ENCODE peak calls at places on chromosomes 12 and 14, in ten cellular contexts. One of them, this sample, is unnamed.

GRCh38 chr12:80632835-80633234 is 74.6 kb upstream of the MYF6 start:
- ATAC-seq in activated T-cell treated with anti-CD3 and anti-CD28 coated beads, Interleukin-2, amount 50 U/mL, for 72 hours: no peak
- ATAC-seq in Right ventricle myocardium superior: no peak
- ATAC-seq in lower lobe of right lung: peak
- ATAC-seq in pancreas: peak
- ATAC-seq in activated naive CD4-positive, alpha-beta T cell treated with anti-CD3 and anti-CD28 coated beads, Interleukin-2, amount 50 U/mL, for 72 hours: no peak
- ATAC-seq in activated CD8-positive, alpha-beta memory T cell treated with anti-CD3 and anti-CD28 coated beads, Interleukin-2, amount 10 ng/mL, durations not matched to agents 7 days and 5 days: no peak
- ATAC-seq in naive thymus-derived CD8-positive, alpha-beta T cell: no peak
- ATAC-seq in esophagus mucosa: no peak
- ATAC-seq in activated B cell treated with CpG ODN at 0.5 μM for 24 hours: no peak
- ATAC-seq in this sample: no peak

GRCh38 chr14:100857196-100857922 is 31.4 kb downstream of the MEG3 start:
- ATAC-seq in esophagus mucosa: no peak
- ATAC-seq in naive thymus-derived CD8-positive, alpha-beta T cell: no peak
- ATAC-seq in Right ventricle myocardium superior: no peak
- ATAC-seq in activated CD8-positive, alpha-beta memory T cell treated with anti-CD3 and anti-CD28 coated beads, Interleukin-2, amount 10 ng/mL, durations not matched to agents 7 days and 5 days: no peak
- ATAC-seq in lower lobe of right lung: no peak
- ATAC-seq in activated naive CD4-positive, alpha-beta T cell treated with anti-CD3 and anti-CD28 coated beads, Interleukin-2, amount 50 U/mL, for 72 hours: no peak
- ATAC-seq in activated B cell treated with CpG ODN at 0.5 μM for 24 hours: no peak
- ATAC-seq in activated T-cell treated with anti-CD3 and anti-CD28 coated beads, Interleukin-2, amount 50 U/mL, for 72 hours: no peak
- ATAC-seq in pancreas: peak
- ATAC-seq in this sample: no peak

GRCh38 chr12:10130042-10130441 is at the start of gene CLEC7A:
- ATAC-seq in esophagus mucosa: peak
- ATAC-seq in naive thymus-derived CD8-positive, alpha-beta T cell: peak
- ATAC-seq in activated CD8-positive, alpha-beta memory T cell treated with anti-CD3 and anti-CD28 coated beads, Interleukin-2, amount 10 ng/mL, durations not matched to agents 7 days and 5 days: peak
- ATAC-seq in activated naive CD4-positive, alpha-beta T cell treated with anti-CD3 and anti-CD28 coated beads, Interleukin-2, amount 50 U/mL, for 72 hours: peak
- ATAC-seq in lower lobe of right lung: peak
- ATAC-seq in pancreas: peak
- ATAC-seq in activated B cell treated with CpG ODN at 0.5 μM for 24 hours: peak
- ATAC-seq in Right ventricle myocardium superior: peak
- ATAC-seq in activated T-cell treated with anti-CD3 and anti-CD28 coated beads, Interleukin-2, amount 50 U/mL, for 72 hours: peak
- ATAC-seq in this sample: no peak

GRCh38 chr12:93894391-93895095 is 217.4 kb downstream of the CRADD start:
- ATAC-seq in naive thymus-derived CD8-positive, alpha-beta T cell: no peak
- ATAC-seq in activated CD8-positive, alpha-beta memory T cell treated with anti-CD3 and anti-CD28 coated beads, Interleukin-2, amount 10 ng/mL, durations not matched to agents 7 days and 5 days: no peak
- ATAC-seq in activated T-cell treated with anti-CD3 and anti-CD28 coated beads, Interleukin-2, amount 50 U/mL, for 72 hours: no peak
- ATAC-seq in esophagus mucosa: peak
- ATAC-seq in activated B cell treated with CpG ODN at 0.5 μM for 24 hours: no peak
- ATAC-seq in lower lobe of right lung: peak
- ATAC-seq in Right ventricle myocardium superior: peak
- ATAC-seq in pancreas: peak
- ATAC-seq in activated naive CD4-positive, alpha-beta T cell treated with anti-CD3 and anti-CD28 coated beads, Interleukin-2, amount 50 U/mL, for 72 hours: no peak
- ATAC-seq in this sample: peak

GRCh38 chr14:69133206-69134125 is 19.5 kb downstream of the DCAF5 start:
- ATAC-seq in activated naive CD4-positive, alpha-beta T cell treated with anti-CD3 and anti-CD28 coated beads, Interleukin-2, amount 50 U/mL, for 72 hours: peak
- ATAC-seq in pancreas: peak
- ATAC-seq in naive thymus-derived CD8-positive, alpha-beta T cell: no peak
- ATAC-seq in lower lobe of right lung: peak
- ATAC-seq in activated CD8-positive, alpha-beta memory T cell treated with anti-CD3 and anti-CD28 coated beads, Interleukin-2, amount 10 ng/mL, durations not matched to agents 7 days and 5 days: no peak
- ATAC-seq in activated T-cell treated with anti-CD3 and anti-CD28 coated beads, Interleukin-2, amount 50 U/mL, for 72 hours: peak
- ATAC-seq in Right ventricle myocardium superior: peak
- ATAC-seq in activated B cell treated with CpG ODN at 0.5 μM for 24 hours: no peak
- ATAC-seq in esophagus mucosa: peak
- ATAC-seq in this sample: no peak

GRCh38 chr14:71289536-71289935 is 382.3 kb downstream of the PCNX1 start:
- ATAC-seq in lower lobe of right lung: no peak
- ATAC-seq in activated B cell treated with CpG ODN at 0.5 μM for 24 hours: peak
- ATAC-seq in naive thymus-derived CD8-positive, alpha-beta T cell: no peak
- ATAC-seq in esophagus mucosa: peak
- ATAC-seq in activated naive CD4-positive, alpha-beta T cell treated with anti-CD3 and anti-CD28 coated beads, Interleukin-2, amount 50 U/mL, for 72 hours: no peak
- ATAC-seq in activated T-cell treated with anti-CD3 and anti-CD28 coated beads, Interleukin-2, amount 50 U/mL, for 72 hours: peak
- ATAC-seq in activated CD8-positive, alpha-beta memory T cell treated with anti-CD3 and anti-CD28 coated beads, Interleukin-2, amount 10 ng/mL, durations not matched to agents 7 days and 5 days: peak
- ATAC-seq in pancreas: no peak
- ATAC-seq in Right ventricle myocardium superior: no peak
- ATAC-seq in this sample: no peak

GRCh38 chr14:77045570-77045890 is 17.0 kb upstream of the IRF2BPL start:
- ATAC-seq in activated CD8-positive, alpha-beta memory T cell treated with anti-CD3 and anti-CD28 coated beads, Interleukin-2, amount 10 ng/mL, durations not matched to agents 7 days and 5 days: no peak
- ATAC-seq in Right ventricle myocardium superior: peak
- ATAC-seq in activated naive CD4-positive, alpha-beta T cell treated with anti-CD3 and anti-CD28 coated beads, Interleukin-2, amount 50 U/mL, for 72 hours: no peak
- ATAC-seq in esophagus mucosa: peak
- ATAC-seq in lower lobe of right lung: peak
- ATAC-seq in naive thymus-derived CD8-positive, alpha-beta T cell: no peak
- ATAC-seq in activated B cell treated with CpG ODN at 0.5 μM for 24 hours: no peak
- ATAC-seq in pancreas: peak
- ATAC-seq in activated T-cell treated with anti-CD3 and anti-CD28 coated beads, Interleukin-2, amount 50 U/mL, for 72 hours: no peak
- ATAC-seq in this sample: no peak

GRCh38 chr14:68911594-68912227 is 67.4 kb downstream of the ACTN1 start:
- ATAC-seq in naive thymus-derived CD8-positive, alpha-beta T cell: peak
- ATAC-seq in Right ventricle myocardium superior: peak
- ATAC-seq in activated CD8-positive, alpha-beta memory T cell treated with anti-CD3 and anti-CD28 coated beads, Interleukin-2, amount 10 ng/mL, durations not matched to agents 7 days and 5 days: peak
- ATAC-seq in activated naive CD4-positive, alpha-beta T cell treated with anti-CD3 and anti-CD28 coated beads, Interleukin-2, amount 50 U/mL, for 72 hours: peak
- ATAC-seq in activated T-cell treated with anti-CD3 and anti-CD28 coated beads, Interleukin-2, amount 50 U/mL, for 72 hours: peak
- ATAC-seq in pancreas: peak
- ATAC-seq in activated B cell treated with CpG ODN at 0.5 μM for 24 hours: peak
- ATAC-seq in esophagus mucosa: peak
- ATAC-seq in lower lobe of right lung: peak
- ATAC-seq in this sample: peak